ENCODE peak calls at places on chromosomes 3 and 15, in nine cellular contexts. R, L, P, Z, I, D, A, O and W are unnamed samples.

GRCh38 chr15:67543348-67543718 is 830 bp downstream of the MAP2K5 start:
- DNase-seq in R (no peak), L (peak; percentile 30), P (peak; percentile 15), Z (no peak), I (no peak), D (no peak), A (no peak), O (no peak), W (no peak)

GRCh38 chr3:42174679-42175660 is 83.8 kb downstream of the TRAK1 start:
- DNase-seq in R (no peak), L (no peak), P (no peak), Z (no peak), I (no peak), D (no peak), A (no peak), O (no peak), W (no peak)

GRCh38 chr3:113354307-113354706 is 87.0 kb downstream of the CFAP44 start:
- DNase-seq in R (no peak), L (no peak), P (no peak), Z (no peak), I (no peak), D (no peak), A (no peak), O (no peak), W (no peak)

GRCh38 chr3:74614133-74614967 is at the start of gene CNTN3:
- DNase-seq in R (peak; percentile 44), L (no peak), P (peak; percentile 17), Z (peak; percentile 45), I (no peak), D (no peak), A (peak; percentile 37), O (no peak), W (peak; percentile 43)

GRCh38 chr3:23390446-23390845 is 187.3 kb downstream of the UBE2E2 start:
- DNase-seq in R (no peak), L (no peak), P (no peak), Z (no peak), I (no peak), D (no peak), A (no peak), O (no peak), W (no peak)

GRCh38 chr3:131903988-131904415 is 130.8 kb downstream of the CPNE4 start:
- DNase-seq in R (no peak), L (no peak), P (no peak), Z (no peak), I (peak; percentile 70), D (no peak), A (peak; percentile 98), O (no peak), W (no peak)

GRCh38 chr3:175179055-175179454 is 319.9 kb downstream of the NAALADL2 start:
- DNase-seq in R (no peak), L (no peak), P (peak; percentile 83), Z (no peak), I (no peak), D (no peak), A (no peak), O (no peak), W (no peak)

GRCh38 chr3:66823010-66823399 is 175.1 kb upstream of the KBTBD8 start:
- DNase-seq in R (no peak), L (no peak), P (no peak), Z (no peak), I (no peak), D (no peak), A (peak; percentile 15), O (no peak), W (no peak)

GRCh38 chr3:183264249-183264648 is 11.2 kb downstream of the B3GNT5 start:
- DNase-seq in R (no peak), L (no peak), P (no peak), Z (no peak), I (no peak), D (no peak), A (no peak), O (no peak), W (no peak)

GRCh38 chr3:184250167-184250828 is 826 bp downstream of the EEF1AKMT4 start:
- DNase-seq in R (peak; percentile 90), L (peak; percentile 90), P (peak; percentile 95), Z (peak; percentile 85), I (peak; percentile 90), D (peak; percentile 38), A (peak; percentile 87), O (peak; percentile 63), W (peak; percentile 94)

GRCh38 chr3:125163739-125164601 is 48.6 kb downstream of the SLC12A8 start:
- DNase-seq in R (no peak), L (peak; percentile 68), P (no peak), Z (no peak), I (peak; percentile 25), D (no peak), A (peak; percentile 43), O (no peak), W (peak; percentile 71)